ENCODE peak calls at places on chromosomes 7 and 10, in five cellular contexts. One of them, this sample, is unnamed.

GRCh38 chr7:21159506-21159905 is 268.4 kb upstream of the SP4 start:
- DNase-seq in fibroblast of the aortic adventitia: no peak
- DNase-seq in AG10803: no peak
- DNase-seq in fibroblast of pulmonary artery: no peak
- DNase-seq in right lobe of liver: no peak
- DNase-seq in this sample: no peak

GRCh38 chr7:148173296-148173695 is 417.3 kb upstream of the C7orf33 start:
- DNase-seq in AG10803: no peak
- DNase-seq in right lobe of liver: no peak
- DNase-seq in fibroblast of pulmonary artery: no peak
- DNase-seq in fibroblast of the aortic adventitia: no peak
- DNase-seq in this sample: no peak

GRCh38 chr7:23093111-23093510 is 12.5 kb upstream of the KLHL7 start:
- DNase-seq in AG10803: no peak
- DNase-seq in fibroblast of the aortic adventitia: no peak
- DNase-seq in fibroblast of pulmonary artery: no peak
- DNase-seq in right lobe of liver: no peak
- DNase-seq in this sample: no peak

GRCh38 chr10:80536361-80536835 is 1.3 kb upstream of the SH2D4B start:
- DNase-seq in fibroblast of the aortic adventitia: no peak
- DNase-seq in AG10803: no peak
- DNase-seq in right lobe of liver: no peak
- DNase-seq in fibroblast of pulmonary artery: no peak
- DNase-seq in this sample: no peak

GRCh38 chr10:17454801-17455520 is 566 bp upstream of the ST8SIA6 start:
- DNase-seq in right lobe of liver: no peak
- DNase-seq in fibroblast of the aortic adventitia: no peak
- DNase-seq in AG10803: no peak
- DNase-seq in fibroblast of pulmonary artery: no peak
- DNase-seq in this sample: no peak

GRCh38 chr10:111872591-111872990 is 311.0 kb downstream of the GPAM start:
- DNase-seq in fibroblast of the aortic adventitia: peak; percentile 32
- DNase-seq in AG10803: no peak
- DNase-seq in right lobe of liver: no peak
- DNase-seq in fibroblast of pulmonary artery: no peak
- DNase-seq in this sample: no peak

GRCh38 chr10:22617516-22617915 is 96.9 kb downstream of the PIP4K2A start:
- DNase-seq in AG10803: no peak
- DNase-seq in fibroblast of pulmonary artery: no peak
- DNase-seq in right lobe of liver: no peak
- DNase-seq in fibroblast of the aortic adventitia: no peak
- DNase-seq in this sample: no peak

GRCh38 chr7:46424934-46425333 is 503.9 kb upstream of the IGFBP3 start:
- DNase-seq in fibroblast of pulmonary artery: peak; percentile 11
- DNase-seq in right lobe of liver: no peak
- DNase-seq in fibroblast of the aortic adventitia: no peak
- DNase-seq in AG10803: no peak
- DNase-seq in this sample: no peak

GRCh38 chr7:1564603-1565022 is 5.2 kb downstream of the PSMG3 start:
- DNase-seq in right lobe of liver: peak; percentile 39
- DNase-seq in fibroblast of pulmonary artery: no peak
- DNase-seq in fibroblast of the aortic adventitia: peak; percentile 60
- DNase-seq in AG10803: peak; percentile 69
- DNase-seq in this sample: no peak

GRCh38 chr10:114491933-114492332 is 87.6 kb upstream of the AFAP1L2 start:
- DNase-seq in fibroblast of pulmonary artery: no peak
- DNase-seq in fibroblast of the aortic adventitia: peak; percentile 32
- DNase-seq in right lobe of liver: no peak
- DNase-seq in AG10803: no peak
- DNase-seq in this sample: no peak

GRCh38 chr10:69645751-69646687 is 16.0 kb downstream of the FAM241B start:
- DNase-seq in fibroblast of pulmonary artery: no peak
- DNase-seq in fibroblast of the aortic adventitia: no peak
- DNase-seq in right lobe of liver: peak; percentile 28
- DNase-seq in AG10803: no peak
- DNase-seq in this sample: no peak

GRCh38 chr7:711967-712600 is 14.4 kb upstream of the DNAAF5 start:
- DNase-seq in fibroblast of the aortic adventitia: no peak
- DNase-seq in fibroblast of pulmonary artery: no peak
- DNase-seq in AG10803: no peak
- DNase-seq in right lobe of liver: peak; percentile 35
- DNase-seq in this sample: peak; percentile 38

GRCh38 chr7:111356941-111357340 is 205.4 kb downstream of the IMMP2L start:
- DNase-seq in right lobe of liver: no peak
- DNase-seq in fibroblast of the aortic adventitia: peak; percentile 16
- DNase-seq in AG10803: peak; percentile 9
- DNase-seq in fibroblast of pulmonary artery: no peak
- DNase-seq in this sample: no peak

GRCh38 chr10:110226555-110226925 is 19.1 kb downstream of the MXI1 start:
- DNase-seq in AG10803: peak; percentile 92
- DNase-seq in fibroblast of the aortic adventitia: peak; percentile 91
- DNase-seq in fibroblast of pulmonary artery: peak; percentile 97
- DNase-seq in right lobe of liver: peak; percentile 95
- DNase-seq in this sample: peak; percentile 88

GRCh38 chr10:132575320-132576201 is 38.0 kb downstream of the INPP5A start:
- DNase-seq in fibroblast of pulmonary artery: peak; percentile 65
- DNase-seq in fibroblast of the aortic adventitia: peak; percentile 91
- DNase-seq in AG10803: peak; percentile 47
- DNase-seq in right lobe of liver: peak; percentile 70
- DNase-seq in this sample: no peak

GRCh38 chr10:49397036-49397999 is 1.4 kb upstream of the DRGX start:
- DNase-seq in fibroblast of pulmonary artery: no peak
- DNase-seq in AG10803: no peak
- DNase-seq in right lobe of liver: no peak
- DNase-seq in fibroblast of the aortic adventitia: no peak
- DNase-seq in this sample: no peak

GRCh38 chr10:49113741-49114141 is 1.6 kb downstream of the VSTM4 start:
- DNase-seq in right lobe of liver: no peak
- DNase-seq in fibroblast of pulmonary artery: no peak
- DNase-seq in fibroblast of the aortic adventitia: no peak
- DNase-seq in AG10803: peak; percentile 35
- DNase-seq in this sample: peak; percentile 26

GRCh38 chr7:17939111-17939669 is 1.1 kb downstream of the SNX13 start:
- DNase-seq in AG10803: peak; percentile 27
- DNase-seq in right lobe of liver: no peak
- DNase-seq in fibroblast of the aortic adventitia: peak; percentile 44
- DNase-seq in fibroblast of pulmonary artery: peak; percentile 46
- DNase-seq in this sample: no peak

GRCh38 chr10:132158122-132158741 is 28.5 kb upstream of the DPYSL4 start:
- DNase-seq in right lobe of liver: no peak
- DNase-seq in AG10803: no peak
- DNase-seq in fibroblast of the aortic adventitia: no peak
- DNase-seq in fibroblast of pulmonary artery: no peak
- DNase-seq in this sample: no peak

GRCh38 chr10:87658383-87658795 is 1.3 kb upstream of the PAPSS2 start:
- DNase-seq in right lobe of liver: no peak
- DNase-seq in fibroblast of the aortic adventitia: no peak
- DNase-seq in AG10803: no peak
- DNase-seq in fibroblast of pulmonary artery: no peak
- DNase-seq in this sample: no peak

GRCh38 chr10:29841724-29842649 is 207.2 kb upstream of the SVIL start:
- DNase-seq in fibroblast of the aortic adventitia: no peak
- DNase-seq in fibroblast of pulmonary artery: peak; percentile 33
- DNase-seq in AG10803: peak; percentile 56
- DNase-seq in right lobe of liver: peak; percentile 82
- DNase-seq in this sample: peak; percentile 56

GRCh38 chr7:26305048-26305868 is 13.6 kb downstream of the SNX10 start:
- DNase-seq in fibroblast of the aortic adventitia: no peak
- DNase-seq in right lobe of liver: peak; percentile 76
- DNase-seq in fibroblast of pulmonary artery: no peak
- DNase-seq in AG10803: no peak
- DNase-seq in this sample: no peak

GRCh38 chr10:113382691-113383090 is 170.2 kb upstream of the HABP2 start:
- DNase-seq in fibroblast of the aortic adventitia: no peak
- DNase-seq in AG10803: peak; percentile 47
- DNase-seq in right lobe of liver: no peak
- DNase-seq in fibroblast of pulmonary artery: no peak
- DNase-seq in this sample: no peak

GRCh38 chr10:48187713-48188541 is 86.6 kb downstream of the FRMPD2 start:
- DNase-seq in right lobe of liver: no peak
- DNase-seq in AG10803: no peak
- DNase-seq in fibroblast of the aortic adventitia: no peak
- DNase-seq in fibroblast of pulmonary artery: no peak
- DNase-seq in this sample: no peak

GRCh38 chr7:289209-289755 is 688 bp upstream of the FOXL3 start:
- DNase-seq in fibroblast of pulmonary artery: no peak
- DNase-seq in AG10803: no peak
- DNase-seq in fibroblast of the aortic adventitia: no peak
- DNase-seq in right lobe of liver: no peak
- DNase-seq in this sample: no peak

GRCh38 chr10:114876602-114877300 is 55.2 kb downstream of the FHIP2A start:
- DNase-seq in AG10803: peak; percentile 27
- DNase-seq in fibroblast of pulmonary artery: peak; percentile 90
- DNase-seq in right lobe of liver: peak; percentile 77
- DNase-seq in fibroblast of the aortic adventitia: peak; percentile 54
- DNase-seq in this sample: peak; percentile 78

GRCh38 chr7:30321992-30322637 is 37.7 kb downstream of the ZNRF2 start:
- DNase-seq in fibroblast of pulmonary artery: peak; percentile 50
- DNase-seq in AG10803: peak; percentile 64
- DNase-seq in fibroblast of the aortic adventitia: peak; percentile 48
- DNase-seq in right lobe of liver: no peak
- DNase-seq in this sample: no peak

GRCh38 chr7:158432369-158433270 is 155.0 kb downstream of the PTPRN2 start:
- DNase-seq in AG10803: no peak
- DNase-seq in fibroblast of the aortic adventitia: no peak
- DNase-seq in fibroblast of pulmonary artery: peak; percentile 51
- DNase-seq in right lobe of liver: no peak
- DNase-seq in this sample: peak; percentile 57

GRCh38 chr7:117458977-117459583 is 20.7 kb upstream of the CFTR start:
- DNase-seq in right lobe of liver: no peak
- DNase-seq in fibroblast of pulmonary artery: peak; percentile 61
- DNase-seq in AG10803: peak; percentile 20
- DNase-seq in fibroblast of the aortic adventitia: peak; percentile 59
- DNase-seq in this sample: no peak
- TF ChIP-seq CTCF in right lobe of liver: peak; percentile 63
- TF ChIP-seq CTCF in fibroblast of pulmonary artery: peak; percentile 57
- TF ChIP-seq CTCF in AG10803: peak; percentile 78
- TF ChIP-seq CTCF in fibroblast of the aortic adventitia: peak; percentile 64
- TF ChIP-seq CTCF in this sample: peak; percentile 90

DNA sequence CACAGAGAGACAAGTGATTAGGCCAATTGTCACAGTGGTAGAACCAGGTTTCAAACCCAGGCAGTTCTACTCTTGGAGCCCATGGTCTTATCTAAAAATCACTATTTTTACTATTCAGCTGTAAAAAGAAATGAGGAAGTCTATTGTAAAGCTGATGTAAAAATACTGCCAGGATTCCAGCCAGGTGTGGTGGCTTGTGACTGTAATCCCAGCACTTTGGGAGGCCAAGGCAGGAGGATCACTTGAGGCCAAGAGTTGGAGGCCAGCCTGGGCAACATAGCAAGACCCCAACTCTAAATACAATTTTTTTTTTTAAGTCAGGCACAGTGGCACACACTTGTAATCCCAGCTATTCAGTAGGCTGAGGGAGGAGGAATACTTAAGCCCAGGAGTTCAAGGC is 40.4 kb downstream of the HIP1 start:
- DNase-seq in AG10803: no peak
- DNase-seq in right lobe of liver: no peak
- DNase-seq in fibroblast of the aortic adventitia: no peak
- DNase-seq in fibroblast of pulmonary artery: no peak
- DNase-seq in this sample: no peak
- TF ChIP-seq CTCF in AG10803: no peak
- TF ChIP-seq CTCF in right lobe of liver: no peak
- TF ChIP-seq CTCF in fibroblast of the aortic adventitia: no peak
- TF ChIP-seq CTCF in fibroblast of pulmonary artery: no peak
- TF ChIP-seq CTCF in this sample: no peak

GRCh38 chr7:135712182-135712782 is 15.7 kb downstream of the SLC13A4 start:
- DNase-seq in right lobe of liver: no peak
- DNase-seq in fibroblast of pulmonary artery: peak; percentile 28
- DNase-seq in fibroblast of the aortic adventitia: no peak
- DNase-seq in AG10803: peak; percentile 21
- DNase-seq in this sample: no peak

GRCh38 chr7:135708041-135708440 is 19.9 kb downstream of the SLC13A4 start:
- DNase-seq in fibroblast of the aortic adventitia: no peak
- DNase-seq in right lobe of liver: no peak
- DNase-seq in AG10803: no peak
- DNase-seq in fibroblast of pulmonary artery: no peak
- DNase-seq in this sample: no peak

GRCh38 chr7:135712796-135713195 is 15.2 kb downstream of the SLC13A4 start:
- DNase-seq in fibroblast of pulmonary artery: peak; percentile 42
- DNase-seq in fibroblast of the aortic adventitia: peak; percentile 43
- DNase-seq in right lobe of liver: no peak
- DNase-seq in AG10803: no peak
- DNase-seq in this sample: no peak

GRCh38 chr7:135709508-135709907 is 18.5 kb downstream of the SLC13A4 start:
- DNase-seq in fibroblast of the aortic adventitia: no peak
- DNase-seq in fibroblast of pulmonary artery: no peak
- DNase-seq in AG10803: peak; percentile 78
- DNase-seq in right lobe of liver: no peak
- DNase-seq in this sample: no peak

DNA sequence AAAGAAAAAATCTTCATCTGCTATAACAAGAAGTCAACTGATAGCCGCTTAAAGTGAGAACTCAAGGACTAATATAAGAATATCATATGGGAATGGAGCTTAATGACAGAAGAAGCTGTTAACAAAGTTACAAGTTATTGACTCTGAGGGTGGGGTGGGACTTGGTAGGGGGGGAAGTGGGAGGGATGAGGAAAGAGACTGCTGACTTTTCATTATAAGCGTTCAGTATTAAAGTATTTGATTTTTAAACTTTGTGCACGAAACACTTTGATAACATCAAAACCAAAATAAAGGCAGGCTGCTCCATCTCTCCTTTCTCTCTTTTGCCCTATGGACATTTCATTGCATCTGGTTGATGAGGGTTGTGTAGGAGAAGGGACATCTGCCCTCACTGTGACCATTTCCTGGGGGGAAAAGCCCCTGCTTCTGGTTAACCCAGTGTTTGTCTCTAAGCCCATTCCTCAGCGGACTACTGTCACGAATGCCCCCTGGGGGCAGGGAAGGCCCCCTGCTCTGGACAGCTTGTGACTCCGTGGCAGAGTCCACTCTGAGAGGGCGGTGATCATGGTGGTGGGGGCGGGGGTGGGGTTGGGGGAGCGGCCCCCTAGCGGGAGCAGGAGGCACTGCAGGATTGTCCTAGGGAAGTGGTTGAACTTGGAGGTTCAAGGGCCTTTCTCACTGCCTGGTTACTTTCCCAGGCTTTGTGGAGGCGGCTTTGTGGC is 17.4 kb downstream of the SLC13A4 start:
- DNase-seq in right lobe of liver: no peak
- DNase-seq in AG10803: no peak
- DNase-seq in fibroblast of the aortic adventitia: no peak
- DNase-seq in fibroblast of pulmonary artery: no peak
- DNase-seq in this sample: no peak
- TF ChIP-seq CTCF in right lobe of liver: peak; percentile 52
- TF ChIP-seq CTCF in AG10803: peak; percentile 43
- TF ChIP-seq CTCF in fibroblast of the aortic adventitia: peak; percentile 61
- TF ChIP-seq CTCF in fibroblast of pulmonary artery: peak; percentile 45
- TF ChIP-seq CTCF in this sample: peak; percentile 73

DNA sequence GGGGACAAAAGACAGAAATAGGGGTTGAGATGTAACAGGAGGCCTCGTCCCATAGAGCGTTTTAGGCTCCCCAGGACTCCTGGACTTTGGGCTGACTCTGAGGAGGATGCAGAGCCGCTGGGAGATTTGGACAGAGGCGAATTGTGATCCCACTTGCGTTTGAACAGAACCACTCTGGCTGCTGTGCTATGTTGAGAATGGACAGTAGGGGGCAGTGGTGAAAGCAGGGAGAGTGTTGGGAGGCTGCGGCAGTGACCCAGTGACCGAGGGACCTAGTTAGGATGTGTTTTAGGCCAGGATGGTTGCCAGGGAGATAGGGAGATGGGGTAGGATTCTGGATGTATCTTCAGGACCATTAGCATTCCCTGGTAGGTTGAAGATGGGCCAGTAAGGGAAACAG is 271.6 kb downstream of the CCDC3 start:
- DNase-seq in fibroblast of the aortic adventitia: no peak
- DNase-seq in right lobe of liver: no peak
- DNase-seq in AG10803: no peak
- DNase-seq in fibroblast of pulmonary artery: no peak
- DNase-seq in this sample: no peak
- TF ChIP-seq CTCF in fibroblast of the aortic adventitia: peak; percentile 8
- TF ChIP-seq CTCF in right lobe of liver: peak; percentile 26
- TF ChIP-seq CTCF in AG10803: peak; percentile 18
- TF ChIP-seq CTCF in fibroblast of pulmonary artery: peak; percentile 23
- TF ChIP-seq CTCF in this sample: no peak

This sample was measured in mesothelial cell of epicardium.